ENCODE peak calls at places on chromosomes 4 and X, in eight cellular contexts. P is mammary epithelial cell, C is NCI-H748 treated with DMSO at 0.1 percent for 48 hours, R is BJ, W is Caco-2, G is T-helper 1 cell, A is GM12864, D is suprapubic skin. N is an unnamed sample.

GRCh38 chrX:24858004-24858746 is 157.6 kb downstream of the ARX start:
- DNase-seq in P (no peak), G (no peak), A (no peak), C (no peak), D (no peak), W (no peak), R (no peak), N (no peak)

GRCh38 chr4:97500423-97500822 is 642.9 kb downstream of the STPG2 start:
- DNase-seq in D (no peak), C (no peak), R (no peak), P (no peak), G (no peak), W (no peak), A (no peak), N (no peak)

GRCh38 chrX:39627257-39627656 is 470.5 kb downstream of the BCOR start:
- DNase-seq in D (no peak), C (no peak), A (no peak), W (no peak), G (no peak), R (no peak), P (no peak), N (no peak)

GRCh38 chr4:182879913-182880312 is 37.3 kb downstream of the DCTD start:
- DNase-seq in P (no peak), A (no peak), W (no peak), R (no peak), D (no peak), G (no peak), C (no peak), N (no peak)

GRCh38 chrX:78378476-78379115 is 51.2 kb upstream of the CYSLTR1 start:
- DNase-seq in P (no peak), D (no peak), A (no peak), C (no peak), R (no peak), W (no peak), G (no peak), N (peak)

GRCh38 chr4:165507381-165507780 is 128.6 kb downstream of the CPE start:
- DNase-seq in P (no peak), D (no peak), C (no peak), G (no peak), R (no peak), A (no peak), W (no peak), N (no peak)

GRCh38 chr4:76306882-76307669 is 543 bp downstream of the STBD1 start:
- DNase-seq in W (peak), A (no peak), C (peak), P (peak), D (no peak), R (no peak), G (no peak), N (peak)

GRCh38 chr4:13322681-13323101 is 161.4 kb downstream of the RAB28 start:
- DNase-seq in P (peak), G (no peak), D (no peak), C (no peak), R (peak), W (no peak), A (no peak), N (no peak)

GRCh38 chrX:11470231-11470630 is 177.0 kb downstream of the AMELX start:
- DNase-seq in C (no peak), G (no peak), W (no peak), D (no peak), R (peak), A (no peak), P (peak), N (peak)